ENCODE peak calls at places on chromosomes 1 and 21, in four cellular contexts. Q is GF-D8, S is T47D, Z is hepatic stellate cell. I is an unnamed sample.

GRCh38 chr1:6784560-6785317 is 515 bp upstream of the CAMTA1 start:
- DNase-seq in Z (peak), Q (peak), S (peak), I (peak)

GRCh38 chr1:18731591-18732235 is 101.1 kb downstream of the PAX7 start:
- DNase-seq in S (no peak), Q (no peak), Z (no peak), I (no peak)

GRCh38 chr1:168431882-168432281 is 111.9 kb downstream of the XCL2 start:
- DNase-seq in Q (no peak), Z (no peak), S (no peak), I (no peak)

GRCh38 chr1:240092301-240093119 is 827 bp downstream of the FMN2 start:
- DNase-seq in Q (no peak), Z (peak), S (peak), I (no peak)

GRCh38 chr1:111275079-111275478 is 15.6 kb upstream of the CHIA start:
- DNase-seq in S (no peak), Z (no peak), Q (no peak), I (peak)

GRCh38 chr21:33980276-33980916 is 64.8 kb upstream of the ATP5PO start:
- DNase-seq in Z (no peak), S (no peak), Q (no peak), I (no peak)

GRCh38 chr1:232226197-232226681 is 403.7 kb downstream of the SIPA1L2 start:
- DNase-seq in Q (no peak), S (no peak), Z (peak), I (peak)

GRCh38 chr21:33441489-33442477 is 38.0 kb downstream of the TMEM50B start:
- DNase-seq in Z (peak), S (no peak), Q (no peak), I (peak)

GRCh38 chr21:44407493-44407892 is 47.8 kb upstream of the LRRC3 start:
- DNase-seq in Z (no peak), S (no peak), Q (no peak), I (no peak)

GRCh38 chr1:65343286-65343685 is 33.9 kb downstream of the DNAJC6 start:
- DNase-seq in Z (no peak), S (no peak), Q (no peak), I (no peak)

GRCh38 chr1:118396824-118397530 is 211.9 kb upstream of the SPAG17 start:
- DNase-seq in Q (no peak), S (no peak), Z (no peak), I (no peak)

GRCh38 chr1:119838255-119838654 is 27.0 kb upstream of the REG4 start:
- DNase-seq in Z (no peak), S (no peak), Q (no peak), I (no peak)

GRCh38 chr1:156246762-156247459 is 945 bp downstream of the PAQR6 start:
- DNase-seq in Z (no peak), S (peak), Q (no peak), I (no peak)

GRCh38 chr1:19321071-19321470 is 8.9 kb downstream of the SLC66A1 start:
- DNase-seq in Q (no peak), Z (no peak), S (no peak), I (no peak)

GRCh38 chr21:31034378-31034777 is 3.9 kb downstream of the KRTAP19-8 start:
- DNase-seq in Q (no peak), Z (no peak), S (no peak), I (no peak)

GRCh38 chr1:71414229-71414628 is 333.4 kb upstream of the ZRANB2 start:
- DNase-seq in Z (no peak), S (no peak), Q (peak), I (no peak)

GRCh38 chr1:43861337-43861736 is 72.3 kb upstream of the ARTN start:
- DNase-seq in Z (no peak), S (no peak), Q (no peak), I (no peak)

GRCh38 chr1:118989006-118989736 is 1.0 kb upstream of the TBX15 start:
- DNase-seq in S (no peak), Q (no peak), Z (no peak), I (no peak)